ENCODE peak calls at places on chromosomes 3 and 15, in eight cellular contexts. G is OCI-LY7, M is neural progenitor cell, E is transverse colon, Q is cardiac muscle cell, X is fibroblast of lung, T is osteoblast, R is prostate gland. N is an unnamed sample.
A peak's percentile ranks its signal among the peaks of the same experiment; 100 is the strongest.

GRCh38 chr15:51093865-51094605 is 671 bp downstream of the TNFAIP8L3 start:
- DNase-seq in G (no peak), M (peak; percentile 50), E (peak; percentile 29), Q (peak; percentile 32), X (peak; percentile 45), T (peak; percentile 95), R (no peak), N (peak; percentile 25)

GRCh38 chr3:84209473-84209872 is 749.3 kb upstream of the CADM2 start:
- DNase-seq in G (no peak), M (peak; percentile 13), E (no peak), Q (no peak), X (no peak), T (no peak), R (no peak), N (no peak)

GRCh38 chr3:79264892-79265291 is 502.9 kb downstream of the ROBO1 start:
- DNase-seq in G (no peak), M (no peak), E (no peak), Q (no peak), X (no peak), T (no peak), R (no peak), N (no peak)

GRCh38 chr15:61155741-61156700 is 73.1 kb downstream of the RORA start:
- DNase-seq in G (no peak), M (no peak), E (peak; percentile 18), Q (no peak), X (peak; percentile 6), T (peak; percentile 39), R (no peak), N (no peak)

GRCh38 chr3:23805881-23806321 is at the start of gene UBE2E1:
- DNase-seq in G (peak; percentile 87), M (peak; percentile 73), E (peak; percentile 76), Q (peak; percentile 83), X (peak; percentile 75), T (peak; percentile 97), R (peak; percentile 61), N (peak; percentile 63)

GRCh38 chr3:131717493-131717892 is 214.7 kb upstream of the MRPL3 start:
- DNase-seq in G (no peak), M (no peak), E (no peak), Q (no peak), X (no peak), T (no peak), R (no peak), N (no peak)

GRCh38 chr15:37860896-37861295 is 73.5 kb upstream of the TMCO5A start:
- DNase-seq in G (no peak), M (no peak), E (no peak), Q (no peak), X (no peak), T (no peak), R (no peak), N (no peak)

GRCh38 chr3:187013080-187013838 is 82.9 kb downstream of the ST6GAL1 start:
- DNase-seq in G (no peak), M (no peak), E (no peak), Q (no peak), X (peak; percentile 82), T (peak; percentile 79), R (no peak), N (no peak)

GRCh38 chr15:72229076-72229946 is 1.7 kb downstream of the PKM start:
- DNase-seq in G (peak; percentile 76), M (no peak), E (no peak), Q (peak; percentile 3), X (peak; percentile 36), T (peak; percentile 92), R (peak; percentile 69), N (no peak)

GRCh38 chr3:132071043-132071442 is 36.2 kb upstream of the CPNE4 start:
- DNase-seq in G (no peak), M (no peak), E (no peak), Q (peak; percentile 11), X (no peak), T (no peak), R (no peak), N (no peak)

GRCh38 chr3:112351823-112352222 is 18.9 kb downstream of the CD200 start:
- DNase-seq in G (no peak), M (no peak), E (no peak), Q (no peak), X (no peak), T (no peak), R (no peak), N (no peak)

GRCh38 chr3:127851899-127852298 is 29.6 kb upstream of the MGLL start:
- DNase-seq in G (no peak), M (peak; percentile 37), E (no peak), Q (no peak), X (no peak), T (no peak), R (no peak), N (no peak)

GRCh38 chr3:84074767-84075166 is 884.0 kb upstream of the CADM2 start:
- DNase-seq in G (no peak), M (no peak), E (no peak), Q (no peak), X (no peak), T (no peak), R (no peak), N (no peak)

GRCh38 chr3:104856743-104857142 is 510.0 kb upstream of the ALCAM start:
- DNase-seq in G (no peak), M (peak; percentile 35), E (no peak), Q (no peak), X (no peak), T (no peak), R (no peak), N (no peak)

GRCh38 chr3:11001020-11001657 is 8.6 kb downstream of the SLC6A1 start:
- DNase-seq in G (no peak), M (peak; percentile 55), E (no peak), Q (no peak), X (no peak), T (no peak), R (no peak), N (no peak)

GRCh38 chr3:70726096-70726745 is 413.8 kb upstream of the MDFIC2 start:
- DNase-seq in G (no peak), M (no peak), E (no peak), Q (no peak), X (no peak), T (no peak), R (no peak), N (no peak)

GRCh38 chr3:88141458-88142083 is 8.2 kb upstream of the C3orf38 start:
- DNase-seq in G (no peak), M (no peak), E (no peak), Q (no peak), X (peak; percentile 62), T (no peak), R (no peak), N (no peak)

GRCh38 chr3:88142094-88142624 is 7.6 kb upstream of the C3orf38 start:
- DNase-seq in G (no peak), M (no peak), E (no peak), Q (no peak), X (peak; percentile 64), T (peak; percentile 45), R (no peak), N (no peak)

GRCh38 chr3:88133711-88134263 is 16.0 kb upstream of the C3orf38 start:
- DNase-seq in G (no peak), M (no peak), E (no peak), Q (no peak), X (no peak), T (no peak), R (no peak), N (no peak)

GRCh38 chr3:88132894-88133293 is 16.9 kb upstream of the C3orf38 start:
- DNase-seq in G (no peak), M (no peak), E (no peak), Q (peak; percentile 3), X (no peak), T (no peak), R (no peak), N (no peak)

GRCh38 chr3:88137836-88138235 is 11.9 kb upstream of the C3orf38 start:
- DNase-seq in G (no peak), M (no peak), E (no peak), Q (no peak), X (peak; percentile 44), T (peak; percentile 34), R (no peak), N (no peak)
- TF ChIP-seq CTCF in G (no peak), M (no peak), E (no peak), Q (no peak), X (no peak), T (no peak), R (no peak), N (no peak)

GRCh38 chr15:99621767-99622166 is 56.0 kb downstream of the MEF2A start:
- DNase-seq in G (no peak), M (no peak), E (no peak), Q (no peak), X (no peak), T (no peak), R (no peak), N (no peak)
- H3K9me3 ChIP-seq in G (peaks cover 19% of the 10 kb centered on the region), M (peaks cover 22% of the 10 kb centered on the region), E (no peaks in the 10 kb centered on the region), Q (no peaks in the 10 kb centered on the region), X (no peaks in the 10 kb centered on the region), T (no peaks in the 10 kb centered on the region), R (no peaks in the 10 kb centered on the region), N (no peaks in the 10 kb centered on the region)

DNA sequence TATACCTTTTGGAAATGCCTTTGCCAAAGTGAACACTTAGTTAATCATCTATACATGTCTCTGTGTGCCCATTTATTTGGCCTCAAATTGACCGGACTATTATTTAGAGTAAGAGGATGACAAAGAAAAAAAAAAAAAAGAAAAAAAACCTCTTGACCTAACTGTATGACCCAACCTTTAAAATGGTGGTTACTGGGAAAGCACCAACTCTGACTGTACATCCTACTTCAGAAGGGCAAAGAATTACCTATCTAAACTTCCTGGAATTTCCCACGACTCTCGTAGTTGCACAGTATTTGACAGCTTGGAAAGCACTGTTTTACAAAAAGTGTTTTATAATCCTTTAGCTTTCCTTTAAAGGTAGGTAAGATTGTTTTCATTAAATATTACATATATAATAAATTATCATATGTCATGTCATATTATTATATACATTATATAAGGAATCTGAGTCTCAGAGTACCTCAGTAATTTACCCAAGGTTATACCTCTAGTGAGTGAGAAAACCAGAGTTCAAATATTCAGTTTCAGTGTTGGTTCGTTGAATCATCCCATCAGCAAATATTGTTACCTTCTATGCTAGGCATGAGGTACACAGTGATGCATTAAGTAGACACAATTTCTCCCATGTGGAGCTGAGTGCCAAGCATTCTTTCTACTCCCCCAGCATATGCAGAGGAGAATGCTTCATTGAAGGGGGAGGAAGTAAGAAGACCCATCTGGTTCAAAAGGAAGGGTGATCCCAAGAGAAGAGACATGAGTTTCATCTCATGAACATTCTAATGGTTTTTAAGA is 5.0 kb downstream of the BCL2A1 start:
- DNase-seq in G (no peak), M (no peak), E (no peak), Q (no peak), X (no peak), T (no peak), R (no peak), N (no peak)
- H3K27ac ChIP-seq in G (no peak overlapping the region), M (no peak overlapping the region), E (no peak overlapping the region), Q (no peak overlapping the region), X (no peak overlapping the region), T (no peak overlapping the region), R (no peak overlapping the region), N (no peak overlapping the region)

DNA sequence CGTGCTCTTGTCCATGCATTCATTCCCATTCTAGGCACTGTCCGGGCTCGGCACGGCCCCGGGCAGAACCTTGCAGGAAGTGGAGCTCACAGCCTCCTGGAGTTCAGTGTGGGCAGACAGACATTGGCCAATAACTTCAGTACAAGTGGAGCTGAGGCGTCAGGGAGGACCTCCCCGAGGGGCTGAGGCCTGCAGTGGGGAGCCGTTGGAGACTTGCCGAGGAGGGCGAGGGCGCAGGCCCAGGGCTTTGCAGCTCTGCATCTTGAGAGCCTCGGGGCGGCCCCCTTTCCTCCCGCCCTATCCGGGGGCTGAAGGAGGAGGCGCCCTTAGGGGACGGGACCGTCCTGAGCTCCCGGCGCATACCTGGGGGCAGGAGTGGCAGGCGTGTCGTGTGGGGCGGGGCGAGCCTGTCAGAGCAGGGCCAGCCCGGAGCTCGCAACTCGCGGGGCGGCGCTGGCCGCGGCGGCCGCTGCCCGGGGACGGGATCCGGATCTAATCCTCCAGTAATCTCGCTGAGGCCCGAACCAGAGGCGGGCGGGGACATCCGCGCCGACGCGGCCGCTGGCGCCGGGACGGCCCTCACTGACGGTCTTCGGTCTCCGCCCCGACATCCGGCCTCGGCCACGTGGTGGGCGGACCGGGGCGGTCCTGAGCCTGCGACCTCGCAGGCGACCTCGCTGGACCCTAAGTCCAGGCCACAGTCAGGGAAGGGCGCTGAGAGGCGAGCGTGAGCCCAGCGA is at the start of gene ACY1:
- DNase-seq in G (no peak), M (peak; percentile 96), E (peak; percentile 92), Q (peak; percentile 91), X (peak; percentile 93), T (peak; percentile 100), R (peak; percentile 86), N (peak; percentile 82)
- TF ChIP-seq CTCF in G (no peak), M (no peak), E (peak; percentile 40), Q (no peak), X (no peak), T (no peak), R (no peak), N (no peak)